ENCODE peak calls at places on chromosomes 6 and 20, in six cellular contexts. B, Q, H, G, F and U are unnamed samples.

GRCh38 chr6:169383265-169383664 is 129.6 kb upstream of the THBS2 start:
- DNase-seq in G (no peak), Q (no peak), B (no peak), H (no peak), F (no peak), U (no peak)

GRCh38 chr6:134826889-134827737 is 122.8 kb downstream of the ALDH8A1 start:
- DNase-seq in B (peak; percentile 28), H (no peak), G (peak; percentile 90), Q (peak; percentile 95), F (peak; percentile 84), U (peak; percentile 92)

GRCh38 chr6:20325641-20326421 is 75.8 kb upstream of the E2F3 start:
- DNase-seq in H (no peak), B (no peak), F (no peak), Q (peak; percentile 62), G (no peak), U (no peak)

GRCh38 chr6:1022719-1023118 is 289.2 kb upstream of the FOXQ1 start:
- DNase-seq in B (no peak), G (no peak), H (no peak), Q (no peak), F (no peak), U (no peak)

GRCh38 chr20:46018611-46019010 is 9.9 kb downstream of the MMP9 start:
- DNase-seq in G (no peak), H (no peak), Q (no peak), F (no peak), B (no peak), U (no peak)

GRCh38 chr20:54416770-54417169 is 58.6 kb upstream of the DOK5 start:
- DNase-seq in Q (no peak), B (no peak), H (no peak), F (no peak), G (no peak), U (no peak)

GRCh38 chr20:52083627-52084232 is 107.8 kb downstream of the ZFP64 start:
- DNase-seq in B (peak; percentile 59), H (no peak), F (peak; percentile 45), G (no peak), Q (peak; percentile 93), U (peak; percentile 23)

GRCh38 chr6:43334466-43335095 is 26.0 kb upstream of the CRIP3 start:
- DNase-seq in Q (peak; percentile 83), G (no peak), B (no peak), H (no peak), F (no peak), U (no peak)

GRCh38 chr20:43681991-43682410 is 15.1 kb downstream of the MYBL2 start:
- DNase-seq in H (no peak), B (no peak), G (no peak), Q (no peak), F (no peak), U (no peak)

GRCh38 chr6:14117158-14118090 is at the start of gene CD83:
- DNase-seq in H (peak; percentile 84), F (peak; percentile 78), Q (peak; percentile 86), B (peak; percentile 84), G (peak; percentile 85), U (peak; percentile 74)

GRCh38 chr6:97919046-97919445 is 636.0 kb upstream of the MMS22L start:
- DNase-seq in Q (no peak), H (no peak), F (no peak), B (no peak), G (no peak), U (no peak)

GRCh38 chr6:105593056-105593455 is 190.2 kb upstream of the PREP start:
- DNase-seq in H (no peak), G (no peak), B (no peak), F (no peak), Q (no peak), U (no peak)
- H3K4me1 ChIP-seq in H (no peaks in the 10 kb centered on the region), G (no peaks in the 10 kb centered on the region), B (no peaks in the 10 kb centered on the region), F (peaks cover 12% of the 10 kb centered on the region), Q (peaks cover 13% of the 10 kb centered on the region), U (no peaks in the 10 kb centered on the region)

GRCh38 chr20:23123886-23124285 is 37.8 kb upstream of the CD93 start:
- DNase-seq in G (no peak), F (no peak), Q (no peak), B (no peak), H (no peak), U (no peak)

GRCh38 chr20:23122959-23123655 is 37.0 kb upstream of the CD93 start:
- DNase-seq in B (no peak), Q (no peak), F (no peak), H (no peak), G (no peak), U (no peak)

GRCh38 chr20:23120936-23121765 is 35.0 kb upstream of the CD93 start:
- DNase-seq in G (peak; percentile 36), H (no peak), Q (no peak), B (no peak), F (no peak), U (no peak)

GRCh38 chr20:23121766-23122095 is 35.6 kb upstream of the CD93 start:
- DNase-seq in B (no peak), G (no peak), F (no peak), Q (no peak), H (no peak), U (no peak)

DNA sequence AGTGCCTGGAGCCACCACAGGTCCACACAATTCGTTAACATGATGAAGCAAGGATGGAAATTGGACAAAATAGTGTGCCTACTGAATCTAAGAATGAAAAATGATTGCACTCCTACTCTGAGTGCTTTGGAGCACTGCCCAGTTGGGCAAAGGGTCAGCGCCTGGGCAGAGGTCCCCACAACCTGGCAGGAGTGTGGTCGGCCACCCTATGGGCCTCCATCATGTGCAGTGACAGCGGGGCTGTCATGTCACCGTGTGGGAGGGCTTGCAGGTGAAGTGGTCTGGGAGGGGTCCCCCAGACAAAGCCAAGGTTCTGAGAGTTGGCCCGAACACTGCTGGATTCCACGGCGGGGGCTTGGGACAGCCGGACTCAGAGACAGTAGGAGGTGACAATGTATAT is 36.2 kb upstream of the CD93 start:
- DNase-seq in G (no peak), B (no peak), H (no peak), F (no peak), Q (no peak), U (no peak)
- H3K4me1 ChIP-seq in G (peaks cover 8% of the 10 kb centered on the region), B (peaks cover 8% of the 10 kb centered on the region), H (no peaks in the 10 kb centered on the region), F (peaks cover 37% of the 10 kb centered on the region), Q (peaks cover 17% of the 10 kb centered on the region), U (peaks cover 32% of the 10 kb centered on the region)

GRCh38 chr6:144265061-144265357 is 20.1 kb upstream of the UTRN start:
- DNase-seq in G (no peak), Q (peak; percentile 11), F (no peak), B (no peak), H (no peak), U (no peak)

GRCh38 chr6:144263786-144264185 is 21.3 kb upstream of the UTRN start:
- DNase-seq in G (no peak), H (no peak), Q (peak; percentile 27), B (no peak), F (no peak), U (no peak)

GRCh38 chr6:144264270-144265060 is 20.7 kb upstream of the UTRN start:
- DNase-seq in H (no peak), Q (peak; percentile 94), G (no peak), F (no peak), B (no peak), U (no peak)

GRCh38 chr6:144265390-144265789 is 19.7 kb upstream of the UTRN start:
- DNase-seq in F (no peak), B (no peak), G (no peak), Q (peak; percentile 61), H (no peak), U (no peak)

GRCh38 chr6:144262470-144263369 is 22.4 kb upstream of the UTRN start:
- DNase-seq in F (no peak), Q (no peak), B (no peak), G (no peak), H (no peak), U (no peak)
- H3K4me1 ChIP-seq in F (peaks cover 26% of the 10 kb centered on the region), Q (peaks cover 44% of the 10 kb centered on the region), B (no peaks in the 10 kb centered on the region), G (no peaks in the 10 kb centered on the region), H (no peaks in the 10 kb centered on the region), U (peaks cover 24% of the 10 kb centered on the region)

GRCh38 chr20:64039293-64040160 is 3.5 kb downstream of the C20orf204 start:
- DNase-seq in B (no peak), G (no peak), Q (no peak), F (no peak), H (no peak), U (no peak)

GRCh38 chr20:64041040-64041780 is 5.2 kb downstream of the C20orf204 start:
- DNase-seq in H (no peak), G (no peak), Q (peak; percentile 71), F (no peak), B (no peak), U (no peak)

GRCh38 chr20:64043768-64044167 is 5.7 kb downstream of the SOX18 start:
- DNase-seq in H (no peak), Q (no peak), G (no peak), B (no peak), F (no peak), U (no peak)

GRCh38 chr20:64040231-64041039 is 4.5 kb downstream of the C20orf204 start:
- DNase-seq in G (no peak), Q (no peak), F (no peak), B (no peak), H (no peak), U (no peak)

DNA sequence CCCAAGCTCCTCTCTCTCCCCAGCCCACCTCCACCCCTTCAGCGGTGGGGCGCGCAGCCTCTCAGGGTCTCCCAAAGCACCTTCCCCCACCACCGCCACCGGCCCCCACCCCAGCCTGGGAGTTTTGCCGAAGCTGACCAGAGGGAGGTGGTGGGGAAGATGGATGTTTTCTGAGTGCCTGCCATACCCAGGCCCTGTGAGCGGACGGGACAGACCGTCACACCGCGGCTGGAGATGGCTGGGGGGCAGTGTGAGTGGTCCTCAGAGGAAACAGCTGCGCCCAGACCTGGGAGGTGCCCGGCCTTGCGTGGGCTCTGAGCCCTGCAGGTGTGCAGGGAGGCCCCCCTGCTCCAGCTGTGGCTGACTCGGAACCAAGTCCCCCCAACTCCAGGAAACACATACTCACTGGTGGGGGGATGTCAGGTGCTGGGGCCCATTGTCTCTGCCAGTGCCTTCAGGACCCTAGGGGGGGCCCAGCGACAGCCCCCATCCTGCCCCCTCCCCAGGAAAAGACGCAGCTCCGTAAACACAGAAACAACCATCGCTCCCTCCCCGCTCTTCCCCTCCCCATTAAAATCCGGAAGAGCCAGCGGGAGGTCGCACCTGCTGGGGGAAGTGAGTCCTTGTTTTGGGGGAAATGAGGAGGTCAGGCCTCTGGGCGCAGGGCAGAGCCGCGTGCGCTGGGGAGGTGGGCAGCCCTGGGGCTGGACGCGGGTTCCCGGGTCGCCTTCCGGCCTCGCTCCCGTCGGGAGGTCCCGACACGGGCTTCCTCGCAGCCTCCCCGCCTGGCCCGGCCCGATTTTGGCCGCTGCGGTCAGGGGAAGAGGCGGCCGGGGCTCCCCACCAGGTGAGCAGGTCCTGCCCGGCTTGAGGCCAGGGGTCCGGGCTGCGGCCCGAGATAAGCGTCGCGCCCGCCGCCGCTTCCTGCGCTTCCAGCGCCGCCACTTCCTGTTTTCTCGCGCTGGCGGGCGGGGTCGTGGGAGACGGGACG is 6.1 kb downstream of the C20orf204 start:
- DNase-seq in Q (no peak), G (peak; percentile 65), H (no peak), B (no peak), F (no peak), U (no peak)
- H3K4me1 ChIP-seq in Q (peaks cover 3% of the 10 kb centered on the region), G (no peaks in the 10 kb centered on the region), H (peaks cover 33% of the 10 kb centered on the region), B (peaks cover 52% of the 10 kb centered on the region), F (peaks cover 60% of the 10 kb centered on the region), U (peaks cover 10% of the 10 kb centered on the region)